ENCODE peak calls at places on chromosomes 5 and 9, in four cellular contexts. X is amniotic stem cell, Z is Ammon's horn, N is iPS-NIHi11. T is an unnamed sample.

GRCh38 chr5:112762113-112762810 is 24.6 kb downstream of the APC start:
- DNase-seq in X (no peak), Z (no peak), N (no peak), T (no peak)

GRCh38 chr5:151063136-151063544 is 17.7 kb downstream of the TNIP1 start:
- DNase-seq in X (peak), Z (no peak), N (no peak), T (peak)

GRCh38 chr9:134568116-134568515 is 73.5 kb upstream of the COL5A1 start:
- DNase-seq in X (no peak), Z (no peak), N (no peak), T (no peak)

GRCh38 chr9:137429974-137430722 is 7.0 kb downstream of the NOXA1 start:
- DNase-seq in X (no peak), Z (no peak), N (peak), T (no peak)

GRCh38 chr5:78546597-78546996 is 102.0 kb downstream of the LHFPL2 start:
- DNase-seq in X (no peak), Z (no peak), N (no peak), T (no peak)

GRCh38 chr9:83629433-83630104 is 6.6 kb downstream of the IDNK start:
- DNase-seq in X (no peak), Z (no peak), N (no peak), T (no peak)

GRCh38 chr5:107431998-107432397 is 238.7 kb downstream of the EFNA5 start:
- DNase-seq in X (no peak), Z (no peak), N (no peak), T (no peak)

GRCh38 chr5:112143684-112144083 is 275.4 kb downstream of the EPB41L4A start:
- DNase-seq in X (no peak), Z (no peak), N (no peak), T (no peak)

GRCh38 chr5:65288657-65289056 is 193.1 kb downstream of the ADAMTS6 start:
- DNase-seq in X (no peak), Z (no peak), N (no peak), T (no peak)

GRCh38 chr9:91740713-91741112 is 209.3 kb downstream of the ROR2 start:
- DNase-seq in X (no peak), Z (no peak), N (no peak), T (no peak)

GRCh38 chr5:107442452-107442851 is 228.3 kb downstream of the EFNA5 start:
- DNase-seq in X (no peak), Z (no peak), N (no peak), T (no peak)

T was measured in cerebellar cortex.